ENCODE peak calls at places on chromosome 6, in seven cellular contexts. One of them, this sample, is unnamed.

GRCh38 chr6:22732186-22732970 is 163.0 kb downstream of the HDGFL1 start:
- DNase-seq in left ventricle myocardium inferior: no peak
- DNase-seq in dorsolateral prefrontal cortex: no peak
- DNase-seq in lower lobe of right lung: no peak
- DNase-seq in PC-9: no peak
- DNase-seq in psoas muscle: no peak
- DNase-seq in mammary epithelial cell: no peak
- DNase-seq in this sample: no peak

GRCh38 chr6:935582-935981 is 242.6 kb upstream of the EXOC2 start:
- DNase-seq in left ventricle myocardium inferior: no peak
- DNase-seq in dorsolateral prefrontal cortex: no peak
- DNase-seq in lower lobe of right lung: no peak
- DNase-seq in PC-9: peak
- DNase-seq in psoas muscle: no peak
- DNase-seq in mammary epithelial cell: no peak
- DNase-seq in this sample: no peak

GRCh38 chr6:153625089-153625488 is 414.0 kb upstream of the OPRM1 start:
- DNase-seq in left ventricle myocardium inferior: no peak
- DNase-seq in dorsolateral prefrontal cortex: no peak
- DNase-seq in lower lobe of right lung: no peak
- DNase-seq in PC-9: no peak
- DNase-seq in psoas muscle: no peak
- DNase-seq in mammary epithelial cell: no peak
- DNase-seq in this sample: no peak

GRCh38 chr6:52995913-52996685 is 1.0 kb upstream of the GSTA4 start:
- DNase-seq in left ventricle myocardium inferior: peak
- DNase-seq in dorsolateral prefrontal cortex: peak
- DNase-seq in lower lobe of right lung: peak
- DNase-seq in PC-9: peak
- DNase-seq in psoas muscle: peak
- DNase-seq in mammary epithelial cell: peak
- DNase-seq in this sample: peak

GRCh38 chr6:148508401-148509151 is 165.9 kb downstream of the SASH1 start:
- DNase-seq in left ventricle myocardium inferior: no peak
- DNase-seq in dorsolateral prefrontal cortex: no peak
- DNase-seq in lower lobe of right lung: no peak
- DNase-seq in PC-9: no peak
- DNase-seq in psoas muscle: no peak
- DNase-seq in mammary epithelial cell: peak
- DNase-seq in this sample: no peak

GRCh38 chr6:119544325-119545150 is 195.0 kb upstream of the MAN1A1 start:
- DNase-seq in left ventricle myocardium inferior: no peak
- DNase-seq in dorsolateral prefrontal cortex: no peak
- DNase-seq in lower lobe of right lung: no peak
- DNase-seq in PC-9: no peak
- DNase-seq in psoas muscle: no peak
- DNase-seq in mammary epithelial cell: no peak
- DNase-seq in this sample: no peak

GRCh38 chr6:159190460-159190859 is 21.3 kb downstream of the FNDC1 start:
- DNase-seq in left ventricle myocardium inferior: no peak
- DNase-seq in dorsolateral prefrontal cortex: no peak
- DNase-seq in lower lobe of right lung: no peak
- DNase-seq in PC-9: no peak
- DNase-seq in psoas muscle: no peak
- DNase-seq in mammary epithelial cell: no peak
- DNase-seq in this sample: no peak

GRCh38 chr6:157143171-157143884 is 180.0 kb downstream of the TMEM242 start:
- DNase-seq in left ventricle myocardium inferior: peak
- DNase-seq in dorsolateral prefrontal cortex: no peak
- DNase-seq in lower lobe of right lung: no peak
- DNase-seq in PC-9: no peak
- DNase-seq in psoas muscle: no peak
- DNase-seq in mammary epithelial cell: no peak
- DNase-seq in this sample: no peak

GRCh38 chr6:132199343-132199742 is 201.9 kb downstream of the MOXD1 start:
- DNase-seq in left ventricle myocardium inferior: no peak
- DNase-seq in dorsolateral prefrontal cortex: no peak
- DNase-seq in lower lobe of right lung: no peak
- DNase-seq in PC-9: no peak
- DNase-seq in psoas muscle: no peak
- DNase-seq in mammary epithelial cell: peak
- DNase-seq in this sample: no peak

GRCh38 chr6:26284537-26285142 is 80.4 kb upstream of the BTN3A2 start:
- DNase-seq in left ventricle myocardium inferior: peak
- DNase-seq in dorsolateral prefrontal cortex: peak
- DNase-seq in lower lobe of right lung: peak
- DNase-seq in PC-9: peak
- DNase-seq in psoas muscle: peak
- DNase-seq in mammary epithelial cell: peak
- DNase-seq in this sample: peak

GRCh38 chr6:157921685-157922367 is 59.8 kb upstream of the SYNJ2 start:
- DNase-seq in left ventricle myocardium inferior: no peak
- DNase-seq in dorsolateral prefrontal cortex: no peak
- DNase-seq in lower lobe of right lung: no peak
- DNase-seq in PC-9: no peak
- DNase-seq in psoas muscle: peak
- DNase-seq in mammary epithelial cell: no peak
- DNase-seq in this sample: no peak

GRCh38 chr6:141388666-141389065 is 744.1 kb upstream of the GJE1 start:
- DNase-seq in left ventricle myocardium inferior: no peak
- DNase-seq in dorsolateral prefrontal cortex: no peak
- DNase-seq in lower lobe of right lung: no peak
- DNase-seq in PC-9: no peak
- DNase-seq in psoas muscle: no peak
- DNase-seq in mammary epithelial cell: no peak
- DNase-seq in this sample: no peak

GRCh38 chr6:129112591-129112990 is 229.7 kb downstream of the LAMA2 start:
- DNase-seq in left ventricle myocardium inferior: no peak
- DNase-seq in dorsolateral prefrontal cortex: no peak
- DNase-seq in lower lobe of right lung: no peak
- DNase-seq in PC-9: no peak
- DNase-seq in psoas muscle: no peak
- DNase-seq in mammary epithelial cell: no peak
- DNase-seq in this sample: no peak

GRCh38 chr6:33004940-33005339 is 4.5 kb downstream of the HLA-DOA start:
- DNase-seq in left ventricle myocardium inferior: no peak
- DNase-seq in dorsolateral prefrontal cortex: no peak
- DNase-seq in lower lobe of right lung: no peak
- DNase-seq in PC-9: no peak
- DNase-seq in psoas muscle: no peak
- DNase-seq in mammary epithelial cell: no peak
- DNase-seq in this sample: no peak

GRCh38 chr6:166497087-166497899 is 89.2 kb downstream of the RAMACL start:
- DNase-seq in left ventricle myocardium inferior: no peak
- DNase-seq in dorsolateral prefrontal cortex: no peak
- DNase-seq in lower lobe of right lung: no peak
- DNase-seq in PC-9: no peak
- DNase-seq in psoas muscle: no peak
- DNase-seq in mammary epithelial cell: no peak
- DNase-seq in this sample: no peak

GRCh38 chr6:112466378-112467151 is 119.4 kb downstream of the RFPL4B start:
- DNase-seq in left ventricle myocardium inferior: no peak
- DNase-seq in dorsolateral prefrontal cortex: no peak
- DNase-seq in lower lobe of right lung: no peak
- DNase-seq in PC-9: peak
- DNase-seq in psoas muscle: no peak
- DNase-seq in mammary epithelial cell: peak
- DNase-seq in this sample: no peak

GRCh38 chr6:10151144-10151915 is 263.5 kb downstream of the TFAP2A start:
- DNase-seq in left ventricle myocardium inferior: no peak
- DNase-seq in dorsolateral prefrontal cortex: no peak
- DNase-seq in lower lobe of right lung: no peak
- DNase-seq in PC-9: no peak
- DNase-seq in psoas muscle: no peak
- DNase-seq in mammary epithelial cell: peak
- DNase-seq in this sample: no peak

GRCh38 chr6:148934956-148935355 is 188.1 kb downstream of the UST start:
- DNase-seq in left ventricle myocardium inferior: no peak
- DNase-seq in dorsolateral prefrontal cortex: no peak
- DNase-seq in lower lobe of right lung: no peak
- DNase-seq in PC-9: no peak
- DNase-seq in psoas muscle: no peak
- DNase-seq in mammary epithelial cell: no peak
- DNase-seq in this sample: no peak

GRCh38 chr6:107114213-107114871 is 973 bp downstream of the BEND3 start:
- DNase-seq in left ventricle myocardium inferior: peak
- DNase-seq in dorsolateral prefrontal cortex: peak
- DNase-seq in lower lobe of right lung: peak
- DNase-seq in PC-9: peak
- DNase-seq in psoas muscle: peak
- DNase-seq in mammary epithelial cell: peak
- DNase-seq in this sample: peak

GRCh38 chr6:57313711-57314471 is 3.5 kb upstream of the PRIM2 start:
- DNase-seq in left ventricle myocardium inferior: no peak
- DNase-seq in dorsolateral prefrontal cortex: no peak
- DNase-seq in lower lobe of right lung: no peak
- DNase-seq in PC-9: peak
- DNase-seq in psoas muscle: no peak
- DNase-seq in mammary epithelial cell: peak
- DNase-seq in this sample: no peak

GRCh38 chr6:132190097-132190814 is 211.0 kb downstream of the MOXD1 start:
- DNase-seq in left ventricle myocardium inferior: no peak
- DNase-seq in dorsolateral prefrontal cortex: no peak
- DNase-seq in lower lobe of right lung: no peak
- DNase-seq in PC-9: no peak
- DNase-seq in psoas muscle: no peak
- DNase-seq in mammary epithelial cell: peak
- DNase-seq in this sample: no peak

GRCh38 chr6:11479296-11479695 is 58.3 kb upstream of the TMEM170B start:
- DNase-seq in left ventricle myocardium inferior: no peak
- DNase-seq in dorsolateral prefrontal cortex: no peak
- DNase-seq in lower lobe of right lung: no peak
- DNase-seq in PC-9: no peak
- DNase-seq in psoas muscle: no peak
- DNase-seq in mammary epithelial cell: no peak
- DNase-seq in this sample: no peak

GRCh38 chr6:81734500-81735140 is 17.9 kb downstream of the TENT5A start:
- DNase-seq in left ventricle myocardium inferior: no peak
- DNase-seq in dorsolateral prefrontal cortex: no peak
- DNase-seq in lower lobe of right lung: no peak
- DNase-seq in PC-9: no peak
- DNase-seq in psoas muscle: no peak
- DNase-seq in mammary epithelial cell: no peak
- DNase-seq in this sample: no peak

GRCh38 chr6:84967389-84967788 is 203.0 kb upstream of the TBX18 start:
- DNase-seq in left ventricle myocardium inferior: no peak
- DNase-seq in dorsolateral prefrontal cortex: no peak
- DNase-seq in lower lobe of right lung: no peak
- DNase-seq in PC-9: no peak
- DNase-seq in psoas muscle: no peak
- DNase-seq in mammary epithelial cell: peak
- DNase-seq in this sample: no peak

GRCh38 chr6:170291271-170292110 is 613 bp upstream of the DLL1 start:
- DNase-seq in left ventricle myocardium inferior: peak
- DNase-seq in dorsolateral prefrontal cortex: peak
- DNase-seq in lower lobe of right lung: peak
- DNase-seq in PC-9: no peak
- DNase-seq in psoas muscle: peak
- DNase-seq in mammary epithelial cell: peak
- DNase-seq in this sample: peak

GRCh38 chr6:5215799-5216198 is 45.0 kb downstream of the LYRM4 start:
- DNase-seq in left ventricle myocardium inferior: no peak
- DNase-seq in dorsolateral prefrontal cortex: no peak
- DNase-seq in lower lobe of right lung: no peak
- DNase-seq in PC-9: no peak
- DNase-seq in psoas muscle: no peak
- DNase-seq in mammary epithelial cell: no peak
- DNase-seq in this sample: no peak

DNA sequence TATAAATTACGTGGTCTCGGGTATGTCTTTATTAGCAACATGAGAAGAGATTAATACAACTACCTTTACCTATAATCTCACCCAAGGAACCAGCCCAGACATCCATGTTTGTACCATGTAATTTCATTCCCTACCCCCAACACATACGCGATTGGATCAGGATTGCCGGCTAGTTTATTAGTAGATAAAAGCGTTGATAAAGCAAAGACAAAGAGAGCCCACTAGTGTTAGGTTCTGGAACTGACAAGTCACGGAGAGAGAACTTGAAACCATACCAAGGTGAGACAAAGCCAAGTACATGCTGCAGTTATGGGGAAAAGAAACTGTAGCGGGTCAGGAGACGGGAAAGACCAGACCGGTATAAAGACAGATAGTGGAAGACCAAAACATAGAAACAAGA is 37.4 kb upstream of the FAM135A start:
- DNase-seq in left ventricle myocardium inferior: no peak
- DNase-seq in dorsolateral prefrontal cortex: no peak
- DNase-seq in lower lobe of right lung: no peak
- DNase-seq in PC-9: no peak
- DNase-seq in psoas muscle: no peak
- DNase-seq in mammary epithelial cell: no peak
- DNase-seq in this sample: no peak
- H3K27ac ChIP-seq in left ventricle myocardium inferior: no peak
- H3K27ac ChIP-seq in dorsolateral prefrontal cortex: no peak
- H3K27ac ChIP-seq in lower lobe of right lung: no peak
- H3K27ac ChIP-seq in PC-9: no peak
- H3K27ac ChIP-seq in psoas muscle: no peak
- H3K27ac ChIP-seq in mammary epithelial cell: no peak
- H3K27ac ChIP-seq in this sample: no peak

DNA sequence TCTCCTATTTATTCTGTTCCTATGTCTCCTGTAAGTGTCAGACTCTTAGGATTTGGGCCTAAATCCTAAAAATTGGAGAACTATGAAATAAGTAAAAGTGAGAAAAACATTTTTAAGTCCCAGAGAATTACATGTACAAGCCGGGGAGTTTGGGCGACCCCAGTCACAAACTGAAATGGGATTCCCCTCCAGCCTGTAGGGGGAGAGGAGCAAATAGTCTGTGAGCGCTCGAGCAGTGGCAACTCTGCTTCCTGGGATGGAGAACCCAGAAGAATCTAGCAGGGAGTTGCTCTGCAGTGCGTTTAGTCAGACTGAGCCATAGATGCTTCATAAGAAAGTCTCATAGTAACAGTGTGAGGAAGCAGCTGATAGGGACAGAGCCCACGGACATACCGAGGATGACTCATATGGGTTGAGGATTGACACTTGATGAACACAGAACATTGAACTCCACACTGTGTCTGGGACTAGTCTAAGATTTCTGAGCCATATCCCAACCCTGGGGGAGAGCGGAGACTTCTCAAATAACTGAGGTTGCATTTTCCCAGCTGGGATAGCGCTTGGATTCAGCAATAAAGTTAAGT is 437.2 kb downstream of the BCKDHB start:
- DNase-seq in left ventricle myocardium inferior: no peak
- DNase-seq in dorsolateral prefrontal cortex: no peak
- DNase-seq in lower lobe of right lung: no peak
- DNase-seq in PC-9: no peak
- DNase-seq in psoas muscle: no peak
- DNase-seq in mammary epithelial cell: peak
- DNase-seq in this sample: no peak
- TF ChIP-seq CTCF in left ventricle myocardium inferior: no peak
- TF ChIP-seq CTCF in dorsolateral prefrontal cortex: no peak
- TF ChIP-seq CTCF in lower lobe of right lung: no peak
- TF ChIP-seq CTCF in PC-9: no peak
- TF ChIP-seq CTCF in psoas muscle: no peak
- TF ChIP-seq CTCF in mammary epithelial cell: no peak
- TF ChIP-seq CTCF in this sample: no peak

GRCh38 chr6:3457710-3458605 is 1.1 kb upstream of the SLC22A23 start:
- DNase-seq in left ventricle myocardium inferior: no peak
- DNase-seq in dorsolateral prefrontal cortex: peak
- DNase-seq in lower lobe of right lung: peak
- DNase-seq in PC-9: peak
- DNase-seq in psoas muscle: no peak
- DNase-seq in mammary epithelial cell: no peak
- DNase-seq in this sample: no peak
- H3K4me3 ChIP-seq in left ventricle myocardium inferior: peak
- H3K4me3 ChIP-seq in dorsolateral prefrontal cortex: peak
- H3K4me3 ChIP-seq in lower lobe of right lung: peak
- H3K4me3 ChIP-seq in PC-9: peak
- H3K4me3 ChIP-seq in psoas muscle: peak
- H3K4me3 ChIP-seq in mammary epithelial cell: peak
- H3K4me3 ChIP-seq in this sample: peak

GRCh38 chr6:55794136-55794812 is 81.1 kb downstream of the BMP5 start:
- DNase-seq in left ventricle myocardium inferior: no peak
- DNase-seq in dorsolateral prefrontal cortex: no peak
- DNase-seq in lower lobe of right lung: no peak
- DNase-seq in PC-9: no peak
- DNase-seq in psoas muscle: no peak
- DNase-seq in mammary epithelial cell: peak
- DNase-seq in this sample: no peak
- H3K27ac ChIP-seq in left ventricle myocardium inferior: no peak
- H3K27ac ChIP-seq in dorsolateral prefrontal cortex: no peak
- H3K27ac ChIP-seq in lower lobe of right lung: no peak
- H3K27ac ChIP-seq in PC-9: no peak
- H3K27ac ChIP-seq in psoas muscle: no peak
- H3K27ac ChIP-seq in mammary epithelial cell: peak
- H3K27ac ChIP-seq in this sample: no peak